ENCODE peak calls at places on chromosomes 12 and 14, in eight cellular contexts. F is activated T-helper 1 cell treated with Interleukin-2 at 50 U/mL for 16 hours; Q is activated T-helper 9 cell treated with anti-CD3 and anti-CD28 coated beads, Interleukin-2, amount 50 U/mL, for 16 hours; L is stimulated activated CD8-positive, alpha-beta memory T cell treated with anti-CD3 and anti-CD28 coated beads, Interleukin-12 subunit alpha, Interleukin-12 subunit beta, amount 100 ng/mL, for 4 hours; A is activated CD4-positive, alpha-beta T cell treated with anti-CD3 and anti-CD28 coated beads, Interleukin-2, amount 10 ng/mL, durations not matched to agents 7 days and 5 days; V is Kasumi-1; E is GM04504; U is NCI-H2171. R is an unnamed sample.

GRCh38 chr14:66859063-66859671 is 330.1 kb upstream of the GARIN2 start:
- DNase-seq in F (no peak), Q (no peak), L (no peak), A (no peak), V (no peak), E (no peak), U (no peak), R (no peak)

GRCh38 chr12:11969437-11970154 is 101.1 kb upstream of the BCL2L14 start:
- DNase-seq in F (no peak), Q (no peak), L (no peak), A (no peak), V (no peak), E (no peak), U (no peak), R (no peak)

GRCh38 chr12:104478396-104479140 is 21.8 kb downstream of the CHST11 start:
- DNase-seq in F (no peak), Q (no peak), L (no peak), A (peak; percentile 39), V (peak; percentile 96), E (no peak), U (no peak), R (no peak)

GRCh38 chr12:120076651-120077050 is 39.9 kb downstream of the RAB35 start:
- DNase-seq in F (no peak), Q (no peak), L (no peak), A (no peak), V (no peak), E (no peak), U (no peak), R (no peak)

GRCh38 chr12:45464699-45465098 is 248.8 kb downstream of the ANO6 start:
- DNase-seq in F (no peak), Q (no peak), L (no peak), A (no peak), V (no peak), E (no peak), U (no peak), R (no peak)

GRCh38 chr14:32611752-32612151 is 282.7 kb downstream of the AKAP6 start:
- DNase-seq in F (no peak), Q (no peak), L (no peak), A (no peak), V (no peak), E (peak; percentile 85), U (no peak), R (no peak)

GRCh38 chr12:122862872-122863701 is 27.8 kb downstream of the HIP1R start:
- DNase-seq in F (no peak), Q (no peak), L (no peak), A (no peak), V (no peak), E (no peak), U (peak; percentile 72), R (peak; percentile 76)

GRCh38 chr14:29757711-29758233 is 169.9 kb downstream of the PRKD1 start:
- DNase-seq in F (no peak), Q (no peak), L (no peak), A (no peak), V (no peak), E (no peak), U (no peak), R (no peak)

GRCh38 chr12:115351513-115352077 is 667.6 kb upstream of the TBX3 start:
- DNase-seq in F (no peak), Q (no peak), L (no peak), A (no peak), V (no peak), E (no peak), U (no peak), R (no peak)

GRCh38 chr12:100401660-100402059 is 44.8 kb downstream of the SLC17A8 start:
- DNase-seq in F (no peak), Q (no peak), L (no peak), A (no peak), V (no peak), E (no peak), U (no peak), R (no peak)

GRCh38 chr12:131834798-131835615 is 6.8 kb downstream of the MMP17 start:
- DNase-seq in F (no peak), Q (no peak), L (no peak), A (no peak), V (no peak), E (no peak), U (no peak), R (peak; percentile 61)

GRCh38 chr14:96038558-96038919 is 623 bp upstream of the C14orf132 start:
- DNase-seq in F (no peak), Q (no peak), L (no peak), A (no peak), V (no peak), E (no peak), U (no peak), R (peak; percentile 50)

GRCh38 chr12:123958876-123959275 is 13.8 kb downstream of the CCDC92 start:
- DNase-seq in F (no peak), Q (no peak), L (no peak), A (no peak), V (no peak), E (no peak), U (no peak), R (no peak)

GRCh38 chr14:22544881-22545420 is 44.1 kb downstream of the DAD1 start:
- DNase-seq in F (no peak), Q (no peak), L (no peak), A (no peak), V (no peak), E (no peak), U (no peak), R (no peak)

GRCh38 chr12:56581418-56582145 is 48.5 kb downstream of the BAZ2A start:
- DNase-seq in F (no peak), Q (no peak), L (peak; percentile 6), A (peak; percentile 17), V (peak; percentile 63), E (no peak), U (no peak), R (no peak)

GRCh38 chr14:21748869-21749303 is 75.3 kb upstream of the OR4E1 start:
- DNase-seq in F (no peak), Q (peak; percentile 20), L (no peak), A (peak; percentile 67), V (peak; percentile 84), E (no peak), U (peak; percentile 52), R (peak; percentile 26)

GRCh38 chr14:99244299-99244959 is 27.6 kb downstream of the BCL11B start:
- DNase-seq in F (no peak), Q (no peak), L (no peak), A (no peak), V (no peak), E (no peak), U (no peak), R (no peak)

GRCh38 chr14:77158175-77158908 is 16.8 kb upstream of the ZDHHC22 start:
- DNase-seq in F (no peak), Q (no peak), L (no peak), A (no peak), V (no peak), E (peak; percentile 30), U (peak; percentile 91), R (no peak)

GRCh38 chr14:83473846-83474245 is 1940.2 kb upstream of the SEL1L start:
- DNase-seq in F (no peak), Q (no peak), L (no peak), A (no peak), V (no peak), E (no peak), U (no peak), R (no peak)

GRCh38 chr12:131892711-131893604 is 1.5 kb upstream of the ULK1 start:
- DNase-seq in F (no peak), Q (no peak), L (no peak), A (no peak), V (no peak), E (no peak), U (no peak), R (no peak)

GRCh38 chr12:23133471-23133870 is 508.5 kb downstream of the ETNK1 start:
- DNase-seq in F (no peak), Q (no peak), L (no peak), A (no peak), V (no peak), E (no peak), U (no peak), R (no peak)

GRCh38 chr12:123058471-123058870 is 78.0 kb downstream of the ARL6IP4 start:
- DNase-seq in F (no peak), Q (no peak), L (no peak), A (no peak), V (no peak), E (no peak), U (peak; percentile 23), R (peak; percentile 70)

GRCh38 chr14:62117718-62118164 is 355.5 kb downstream of the SNAPC1 start:
- DNase-seq in F (no peak), Q (no peak), L (no peak), A (no peak), V (no peak), E (no peak), U (no peak), R (no peak)

GRCh38 chr12:102197789-102198188 is at the start of gene PMCH:
- DNase-seq in F (no peak), Q (no peak), L (no peak), A (no peak), V (no peak), E (no peak), U (no peak), R (no peak)

GRCh38 chr12:64714551-64714968 is 44.6 kb downstream of the GNS start:
- DNase-seq in F (no peak), Q (no peak), L (peak; percentile 10), A (no peak), V (peak; percentile 17), E (no peak), U (no peak), R (no peak)

GRCh38 chr12:57476993-57477709 is 2.5 kb downstream of the ARHGAP9 start:
- DNase-seq in F (no peak), Q (no peak), L (no peak), A (peak; percentile 30), V (no peak), E (no peak), U (no peak), R (no peak)

GRCh38 chr12:110249716-110250225 is 31.3 kb upstream of the ATP2A2 start:
- DNase-seq in F (no peak), Q (no peak), L (no peak), A (no peak), V (peak; percentile 48), E (no peak), U (no peak), R (peak; percentile 50)

GRCh38 chr12:65879878-65880277 is 55.6 kb downstream of the HMGA2 start:
- DNase-seq in F (no peak), Q (no peak), L (no peak), A (no peak), V (no peak), E (peak; percentile 74), U (no peak), R (no peak)

GRCh38 chr12:113259499-113259953 is 38.3 kb downstream of the TPCN1 start:
- DNase-seq in F (no peak), Q (no peak), L (no peak), A (no peak), V (no peak), E (peak; percentile 66), U (peak; percentile 64), R (peak; percentile 49)

GRCh38 chr12:5505116-5505515 is 73.2 kb downstream of the NTF3 start:
- DNase-seq in F (no peak), Q (no peak), L (no peak), A (no peak), V (no peak), E (no peak), U (no peak), R (no peak)

GRCh38 chr12:90816353-90817089 is 138.5 kb downstream of the CCER1 start:
- DNase-seq in F (no peak), Q (no peak), L (no peak), A (no peak), V (no peak), E (no peak), U (no peak), R (no peak)

R was measured in upper lobe of left lung.